ENCODE peak calls at places on chromosomes 12 and 14, in eight cellular contexts. Y is colonic mucosa, U is cardiac muscle cell, F is testis, V is tibial artery, R is AG04450, O is uterus, X is heart left ventricle. Q is an unnamed sample.

GRCh38 chr12:57852195-57852594 is 5.7 kb upstream of the CTDSP2 start:
- DNase-seq in F (no peak), O (no peak), V (peak; percentile 93), U (no peak), X (no peak), Y (no peak), R (no peak), Q (peak; percentile 69)

GRCh38 chr12:77682488-77682887 is 148.2 kb upstream of the NAV3 start:
- DNase-seq in F (no peak), R (no peak), Y (no peak), V (no peak), O (no peak), U (no peak), X (no peak), Q (no peak)

GRCh38 chr14:75278422-75279152 is at the start of gene FOS:
- DNase-seq in U (peak; percentile 97), V (peak; percentile 95), F (peak; percentile 96), O (peak; percentile 95), R (no peak), Y (peak; percentile 93), X (peak; percentile 94), Q (peak; percentile 96)

GRCh38 chr12:9260931-9261330 is 52.7 kb upstream of the PZP start:
- DNase-seq in R (no peak), F (no peak), O (no peak), Y (no peak), U (no peak), X (no peak), V (no peak), Q (no peak)

GRCh38 chr12:75862692-75863471 is 168.7 kb downstream of the PHLDA1 start:
- DNase-seq in Y (no peak), R (no peak), O (no peak), V (no peak), U (peak; percentile 43), X (no peak), F (no peak), Q (no peak)

GRCh38 chr12:116160196-116160595 is 117.3 kb downstream of the MED13L start:
- DNase-seq in U (no peak), F (no peak), Y (no peak), O (no peak), X (no peak), V (no peak), R (no peak), Q (no peak)

GRCh38 chr12:122009741-122010140 is 11.9 kb upstream of the BCL7A start:
- DNase-seq in X (peak; percentile 21), R (no peak), O (no peak), Y (no peak), U (no peak), V (no peak), F (no peak), Q (no peak)

GRCh38 chr14:68426661-68427549 is 366.0 kb downstream of the ZFP36L1 start:
- DNase-seq in U (no peak), V (no peak), Y (no peak), F (no peak), R (no peak), X (no peak), O (no peak), Q (no peak)

GRCh38 chr14:54737132-54737711 is 165.4 kb downstream of the GCH1 start:
- DNase-seq in O (no peak), R (no peak), Y (no peak), F (no peak), V (no peak), U (peak; percentile 75), X (no peak), Q (no peak)

GRCh38 chr12:25518512-25518911 is 34.6 kb downstream of the LMNTD1 start:
- DNase-seq in Y (no peak), O (no peak), U (no peak), F (no peak), V (no peak), R (no peak), X (no peak), Q (no peak)

GRCh38 chr14:100362311-100362927 is 39.3 kb downstream of the SLC25A47 start:
- DNase-seq in O (no peak), U (no peak), V (no peak), R (peak; percentile 46), X (no peak), F (no peak), Y (no peak), Q (no peak)

GRCh38 chr12:110343114-110343513 is 60.4 kb downstream of the ANAPC7 start:
- DNase-seq in R (no peak), U (no peak), V (no peak), Y (no peak), X (no peak), F (no peak), O (no peak), Q (no peak)

GRCh38 chr12:31819427-31819826 is 90.6 kb upstream of the AMN1 start:
- DNase-seq in V (no peak), F (no peak), O (no peak), Y (no peak), X (no peak), U (no peak), R (no peak), Q (no peak)

GRCh38 chr12:121378736-121379135 is 21.2 kb upstream of the RNF34 start:
- DNase-seq in F (no peak), U (no peak), O (no peak), R (no peak), V (no peak), Y (no peak), X (no peak), Q (no peak)

GRCh38 chr12:89506050-89506449 is 18.5 kb downstream of the GALNT4 start:
- DNase-seq in O (no peak), X (no peak), R (no peak), U (no peak), V (no peak), Y (no peak), F (no peak), Q (no peak)

GRCh38 chr12:12210983-12211382 is 55.9 kb downstream of the LRP6 start:
- DNase-seq in U (no peak), X (no peak), F (no peak), O (no peak), R (no peak), V (no peak), Y (no peak), Q (no peak)

GRCh38 chr12:106953352-106954260 is 2.1 kb upstream of the TMEM263 start:
- DNase-seq in X (no peak), V (no peak), Y (no peak), U (no peak), O (peak; percentile 21), R (no peak), F (no peak), Q (no peak)

GRCh38 chr12:106585862-106586534 is 3.2 kb downstream of the RFX4 start:
- DNase-seq in U (no peak), O (no peak), Y (no peak), V (no peak), R (no peak), X (no peak), F (no peak), Q (peak; percentile 91)

GRCh38 chr14:104708606-104709268 is 15.3 kb upstream of the ADSS1 start:
- DNase-seq in R (no peak), F (peak; percentile 77), X (peak; percentile 84), V (peak; percentile 86), O (peak; percentile 71), U (peak; percentile 70), Y (peak; percentile 76), Q (peak; percentile 96)
- TF ChIP-seq CTCF in R (peak; percentile 97), F (peak; percentile 97), X (peak; percentile 97), V (peak; percentile 98), O (peak; percentile 97), U (peak; percentile 98), Y (peak; percentile 99), Q (peak; percentile 99)

DNA sequence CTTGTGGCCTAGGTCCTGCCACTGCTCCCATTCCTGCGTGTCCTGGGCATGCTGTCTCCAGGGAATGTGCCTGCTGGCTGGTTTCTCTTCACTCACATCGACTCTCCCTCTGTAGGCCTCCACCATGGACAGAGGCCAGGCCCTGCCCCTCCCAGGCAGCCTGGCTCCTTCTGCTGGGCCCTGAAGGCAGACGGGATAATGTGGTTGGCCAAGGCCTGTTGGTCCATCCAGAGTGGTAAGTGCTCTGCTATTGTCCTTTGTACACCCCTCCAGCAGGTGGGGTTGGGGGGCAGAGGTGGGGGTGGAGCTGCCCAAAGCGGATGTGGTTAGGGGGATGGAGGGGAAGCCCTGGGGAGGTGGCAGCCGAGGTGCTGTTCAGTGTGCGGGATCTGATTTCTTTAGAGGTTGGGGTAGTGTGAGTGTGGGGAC is 9.5 kb upstream of the NR4A1 start:
- DNase-seq in U (peak; percentile 60), F (peak; percentile 67), O (no peak), X (peak; percentile 70), V (peak; percentile 93), R (no peak), Y (no peak), Q (peak; percentile 85)
- H3K27ac ChIP-seq in U (no peak overlapping the region), F (peak overlapping the region; percentile 88), O (peak overlapping the region; percentile 95), X (peak overlapping the region; percentile 99), V (peak overlapping the region; percentile 96), R (no peak overlapping the region), Y (no peak overlapping the region), Q (no peak overlapping the region)

DNA sequence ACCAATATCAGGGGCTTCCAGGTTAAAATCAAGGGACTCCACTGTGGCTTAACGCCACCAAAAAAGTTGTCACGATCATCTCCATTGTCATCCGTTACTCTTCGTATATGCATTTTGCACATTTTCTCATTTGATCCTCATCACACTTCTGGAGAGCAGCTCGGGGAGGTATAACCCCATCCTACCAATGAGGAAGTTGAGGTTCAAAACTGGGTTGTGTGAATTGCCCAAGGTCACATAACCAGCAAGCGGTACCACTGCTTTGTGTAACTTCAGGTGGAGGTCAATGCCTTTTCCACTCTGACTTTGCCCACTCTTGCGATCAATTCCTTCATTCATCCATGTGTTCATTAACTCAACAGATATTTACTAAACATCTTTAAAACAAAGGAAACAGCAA is 71.1 kb upstream of the CCND2 start:
- DNase-seq in U (no peak), Y (no peak), V (no peak), X (no peak), R (no peak), F (no peak), O (no peak), Q (no peak)
- H3K27me3 ChIP-seq in U (no peaks in the 10 kb centered on the region), Y (no peaks in the 10 kb centered on the region), V (no peaks in the 10 kb centered on the region), X (no peaks in the 10 kb centered on the region), R (no peaks in the 10 kb centered on the region), F (no peaks in the 10 kb centered on the region), O (no peaks in the 10 kb centered on the region), Q (peaks cover 4% of the 10 kb centered on the region)

DNA sequence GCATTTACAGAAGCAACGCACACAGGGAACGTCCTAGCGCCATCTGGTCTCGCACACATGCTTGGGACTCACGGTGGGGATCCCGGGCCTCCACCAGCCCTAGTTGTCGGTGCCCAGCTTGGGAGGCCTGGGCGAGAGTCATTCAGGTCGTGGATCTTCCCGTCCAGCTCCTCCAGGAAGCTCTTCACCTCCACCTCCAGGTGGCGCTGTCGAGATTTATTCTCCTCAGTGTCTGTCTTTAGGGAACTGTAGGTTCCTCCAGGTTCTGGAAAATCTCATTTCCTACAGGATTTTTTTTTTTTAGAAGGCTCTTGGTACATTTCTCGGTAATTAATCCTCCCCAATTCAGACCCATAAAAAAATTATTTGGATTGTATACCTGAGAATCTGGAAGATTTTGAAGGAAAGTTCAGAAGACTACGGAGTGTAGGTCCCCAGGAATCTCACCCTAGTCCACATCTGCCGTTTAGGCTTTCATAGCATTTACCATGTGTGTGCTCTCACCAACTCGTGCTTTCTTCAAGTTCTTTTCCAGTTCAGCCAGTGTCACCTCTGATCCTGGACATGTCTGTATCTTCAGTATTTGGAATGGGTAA is 910.0 kb downstream of the TMEM121 start:
- DNase-seq in Y (peak; percentile 51), O (no peak), R (no peak), U (no peak), F (peak; percentile 76), X (peak; percentile 72), V (no peak), Q (peak; percentile 57)
- TF ChIP-seq CTCF in Y (peak; percentile 41), O (peak; percentile 13), R (no peak), U (no peak), F (peak; percentile 48), X (peak; percentile 40), V (no peak), Q (peak; percentile 36)

Q was measured in endodermal cell.